ENCODE peak calls at places on chromosomes 11 and 22, in five cellular contexts. T is NCI-H1417; F is GM12891; E is activated CD4-positive, alpha-beta T cell treated with anti-CD3 and anti-CD28 coated beads, Interleukin-2, amount 50 U/mL, for 48 hours; R is lower lobe of right lung. N is an unnamed sample.

GRCh38 chr11:120471131-120471530 is 40.4 kb upstream of the GRIK4 start:
- DNase-seq in R (no peak), T (no peak), E (no peak), F (no peak), N (no peak)

GRCh38 chr22:45318558-45319318 is 9.0 kb downstream of the FAM118A start:
- DNase-seq in R (no peak), F (no peak), T (no peak), E (peak), N (no peak)

GRCh38 chr11:304915-305833 is 2.4 kb upstream of the IFITM2 start:
- DNase-seq in R (peak), F (no peak), E (peak), T (peak), N (no peak)

GRCh38 chr22:42855211-42855610 is 1.9 kb downstream of the ARFGAP3 start:
- DNase-seq in E (no peak), T (no peak), R (no peak), F (no peak), N (no peak)

GRCh38 chr11:4960877-4961276 is 5.4 kb upstream of the OR51A2 start:
- DNase-seq in R (no peak), F (no peak), T (peak), E (no peak), N (no peak)

GRCh38 chr22:33341611-33342010 is 283.4 kb upstream of the SYN3 start:
- DNase-seq in E (no peak), T (no peak), F (no peak), R (no peak), N (no peak)

GRCh38 chr11:45560935-45561330 is 104.5 kb downstream of the CHST1 start:
- DNase-seq in E (no peak), R (no peak), T (no peak), F (no peak), N (no peak)

GRCh38 chr11:90204832-90205646 is 17.8 kb downstream of the CHORDC1 start:
- DNase-seq in T (peak), F (no peak), E (no peak), R (no peak), N (no peak)

GRCh38 chr11:116857316-116857715 is 19.9 kb upstream of the APOA1 start:
- DNase-seq in R (no peak), T (no peak), E (no peak), F (no peak), N (no peak)

GRCh38 chr11:123475478-123475877 is 45.4 kb downstream of the GRAMD1B start:
- DNase-seq in E (no peak), R (no peak), F (no peak), T (peak), N (no peak)

GRCh38 chr11:133530501-133530835 is 1.8 kb downstream of the OPCML start:
- DNase-seq in F (no peak), R (no peak), E (no peak), T (no peak), N (no peak)

GRCh38 chr22:29129644-29130201 is 56.9 kb downstream of the KREMEN1 start:
- DNase-seq in E (no peak), F (no peak), R (no peak), T (peak), N (no peak)

GRCh38 chr11:117825538-117826359 is 1.2 kb upstream of the FXYD2 start:
- DNase-seq in E (no peak), F (no peak), R (no peak), T (no peak), N (no peak)

GRCh38 chr22:17952273-17952801 is 72.0 kb downstream of the MICAL3 start:
- DNase-seq in T (no peak), E (no peak), R (no peak), F (no peak), N (no peak)

GRCh38 chr22:41870786-41871185 is 37.9 kb downstream of the SREBF2 start:
- DNase-seq in T (no peak), R (no peak), E (no peak), F (no peak), N (no peak)

GRCh38 chr22:35648066-35649025 is at the start of gene APOL6:
- DNase-seq in T (no peak), R (no peak), E (peak), F (peak), N (no peak)

GRCh38 chr11:83773950-83774880 is 488.0 kb upstream of the CCDC90B start:
- DNase-seq in F (no peak), E (no peak), T (peak), R (no peak), N (no peak)

GRCh38 chr22:32528984-32529982 is 54.7 kb downstream of the FBXO7 start:
- DNase-seq in R (peak), E (peak), T (peak), F (peak), N (peak)

GRCh38 chr11:18046116-18046777 is at the start of gene TPH1:
- DNase-seq in E (no peak), R (peak), T (no peak), F (no peak), N (no peak)

GRCh38 chr22:45262931-45263789 is 21.6 kb upstream of the UPK3A start:
- DNase-seq in R (peak), E (no peak), T (no peak), F (peak), N (peak)

GRCh38 chr11:126304457-126305072 is 705 bp downstream of the DCPS start:
- DNase-seq in F (no peak), R (no peak), T (no peak), E (peak), N (no peak)

GRCh38 chr11:87280143-87280542 is 242.4 kb downstream of the TMEM135 start:
- DNase-seq in R (no peak), T (no peak), F (no peak), E (no peak), N (no peak)

GRCh38 chr11:30128269-30128932 is 102.4 kb upstream of the FSHB start:
- DNase-seq in F (no peak), E (no peak), T (peak), R (no peak), N (no peak)

GRCh38 chr11:112453601-112454577 is 193.2 kb upstream of the PLET1 start:
- DNase-seq in F (peak), T (no peak), E (peak), R (peak), N (no peak)

GRCh38 chr11:9362393-9362863 is 22.0 kb upstream of the IPO7 start:
- DNase-seq in E (peak), F (no peak), R (no peak), T (no peak), N (no peak)

GRCh38 chr22:47202819-47203553 is 440.5 kb downstream of the TBC1D22A start:
- DNase-seq in F (no peak), T (no peak), R (no peak), E (no peak), N (no peak)

GRCh38 chr22:47290706-47291430 is 528.4 kb downstream of the TBC1D22A start:
- DNase-seq in T (no peak), E (no peak), R (no peak), F (no peak), N (no peak)

GRCh38 chr11:126929186-126930085 is 71.1 kb downstream of the KIRREL3 start:
- DNase-seq in E (no peak), F (no peak), R (no peak), T (peak), N (no peak)